ENCODE peak calls at places on chromosome 14, in seven cellular contexts. C is IMR-90, U is H9, T is trophoblast cell, L is neuronal stem cell, P is mesendoderm, Q is H1. B is an unnamed sample.

GRCh38 chr14:90344920-90345557 is 13.3 kb upstream of the NRDE2 start:
- DNase-seq in L (no peak), U (no peak), P (no peak), Q (no peak), T (no peak), C (peak), B (no peak)

GRCh38 chr14:77270361-77271112 is 469 bp downstream of the NGB start:
- DNase-seq in T (no peak), U (no peak), Q (peak), L (no peak), P (no peak), C (no peak), B (no peak)

GRCh38 chr14:41349289-41349910 is 257.3 kb upstream of the LRFN5 start:
- DNase-seq in U (peak), C (no peak), L (no peak), P (no peak), Q (no peak), T (no peak), B (no peak)

GRCh38 chr14:45838597-45838996 is 585.6 kb upstream of the MIS18BP1 start:
- DNase-seq in T (no peak), U (no peak), L (no peak), P (peak), Q (no peak), C (no peak), B (peak)

GRCh38 chr14:78075610-78076277 is 94.4 kb upstream of the NRXN3 start:
- DNase-seq in Q (no peak), L (no peak), T (no peak), C (no peak), U (no peak), P (no peak), B (no peak)

GRCh38 chr14:89848165-89848564 is 106.4 kb downstream of the EFCAB11 start:
- DNase-seq in C (peak), U (no peak), Q (no peak), L (no peak), P (no peak), T (no peak), B (peak)

GRCh38 chr14:64761441-64762043 is 57.3 kb downstream of the PLEKHG3 start:
- DNase-seq in Q (no peak), C (peak), P (no peak), U (no peak), L (no peak), T (peak), B (peak)

GRCh38 chr14:21069388-21070082 is 569 bp upstream of the ARHGEF40 start:
- DNase-seq in Q (peak), U (peak), T (no peak), P (peak), L (peak), C (peak), B (peak)

GRCh38 chr14:48350971-48351370 is 675.6 kb upstream of the MDGA2 start:
- DNase-seq in Q (no peak), T (peak), P (peak), L (no peak), U (no peak), C (peak), B (peak)

GRCh38 chr14:96901227-96901626 is 104.0 kb downstream of the VRK1 start:
- DNase-seq in C (no peak), P (no peak), Q (no peak), U (no peak), L (no peak), T (no peak), B (no peak)

GRCh38 chr14:89674906-89675305 is 257.9 kb upstream of the FOXN3 start:
- DNase-seq in T (no peak), C (no peak), U (no peak), Q (no peak), L (no peak), P (no peak), B (no peak)

GRCh38 chr14:87149583-87150354 is 843.2 kb downstream of the GALC start:
- DNase-seq in Q (no peak), U (peak), C (peak), P (peak), T (no peak), L (no peak), B (peak)

GRCh38 chr14:53509227-53509822 is 356.2 kb upstream of the DDHD1 start:
- DNase-seq in L (no peak), Q (no peak), C (peak), U (peak), T (no peak), P (peak), B (peak)

GRCh38 chr14:50344116-50344775 is 32.1 kb downstream of the DMAC2L start:
- DNase-seq in C (peak), P (no peak), Q (no peak), L (no peak), U (no peak), T (no peak), B (peak)

GRCh38 chr14:88129306-88130056 is 124.5 kb downstream of the GPR65 start:
- DNase-seq in P (peak), T (peak), Q (no peak), C (peak), U (no peak), L (no peak), B (peak)

GRCh38 chr14:64637735-64638473 is 66.3 kb upstream of the PLEKHG3 start:
- DNase-seq in L (no peak), Q (no peak), P (peak), U (no peak), T (no peak), C (no peak), B (peak)

GRCh38 chr14:92040431-92041040 is 677 bp upstream of the TRIP11 start:
- DNase-seq in C (peak), L (peak), U (no peak), Q (no peak), T (peak), P (peak), B (peak)

GRCh38 chr14:100671906-100672305 is 54.8 kb upstream of the DLK1 start:
- DNase-seq in L (no peak), P (no peak), T (no peak), U (no peak), C (no peak), Q (no peak), B (no peak)

GRCh38 chr14:101915871-101916815 is 48.2 kb upstream of the DYNC1H1 start:
- DNase-seq in U (no peak), T (no peak), L (no peak), C (no peak), Q (no peak), P (no peak), B (no peak)

GRCh38 chr14:39232554-39233415 is 930 bp upstream of the MIA2 start:
- DNase-seq in L (no peak), P (no peak), T (no peak), U (no peak), C (peak), Q (no peak), B (peak)

GRCh38 chr14:64760146-64760755 is 56.0 kb downstream of the PLEKHG3 start:
- DNase-seq in P (peak), U (peak), L (peak), Q (peak), T (peak), C (peak), B (peak)

GRCh38 chr14:51650721-51651387 is 856 bp upstream of the FRMD6 start:
- DNase-seq in P (peak), U (peak), Q (peak), L (peak), T (peak), C (no peak), B (no peak)

GRCh38 chr14:65222434-65222833 is 120.1 kb upstream of the MAX start:
- DNase-seq in C (peak), U (peak), T (peak), L (no peak), P (peak), Q (peak), B (peak)

GRCh38 chr14:85909581-85909980 is 379.6 kb downstream of the FLRT2 start:
- DNase-seq in L (no peak), T (no peak), P (no peak), U (no peak), C (no peak), Q (no peak), B (no peak)

GRCh38 chr14:65206448-65207096 is 104.3 kb upstream of the MAX start:
- DNase-seq in Q (no peak), T (no peak), U (no peak), C (peak), L (no peak), P (no peak), B (peak)

GRCh38 chr14:61644834-61645233 is 50.5 kb upstream of the HIF1A start:
- DNase-seq in C (peak), P (no peak), U (no peak), T (no peak), L (peak), Q (no peak), B (no peak)

DNA sequence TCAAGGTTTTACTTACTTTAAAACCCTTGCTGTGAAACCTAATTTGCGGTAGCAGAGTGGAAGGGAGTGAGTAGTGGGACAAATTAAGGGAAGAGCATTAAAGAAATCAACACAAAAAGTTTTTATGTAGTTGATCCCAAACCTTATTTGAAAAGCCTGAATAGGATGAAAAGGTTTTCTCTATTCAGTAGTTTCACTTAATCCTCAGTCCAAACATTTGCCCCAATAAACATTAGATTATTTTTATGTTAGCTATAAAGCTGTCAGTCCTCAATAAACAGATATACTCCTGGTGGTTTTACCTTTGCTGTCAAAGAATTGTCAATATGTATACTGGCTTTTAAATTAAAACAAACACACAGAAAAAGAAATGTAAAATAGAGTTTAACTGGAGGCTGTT is 136.0 kb downstream of the PAX9 start:
- DNase-seq in Q (no peak), U (no peak), T (no peak), L (no peak), P (no peak), C (no peak), B (no peak)
- H3K18ac ChIP-seq in Q (no peak), U (no peak), T (no peak), L (no peak), P (no peak), C (no peak), B (no peak)

GRCh38 chr14:104521816-104522745 is 57.5 kb upstream of the C14orf180 start:
- DNase-seq in C (no peak), U (peak), L (no peak), P (no peak), Q (no peak), T (no peak), B (no peak)
- H3K18ac ChIP-seq in C (no peak), U (no peak), L (no peak), P (no peak), Q (no peak), T (no peak), B (no peak)

GRCh38 chr14:103508930-103509329 is 13.7 kb downstream of the CKB start:
- DNase-seq in P (no peak), C (no peak), Q (no peak), T (no peak), L (no peak), U (no peak), B (no peak)
- H3K18ac ChIP-seq in P (no peak), C (no peak), Q (no peak), T (no peak), L (no peak), U (no peak), B (no peak)

GRCh38 chr14:36426113-36426512 is 93.9 kb downstream of the NKX2-1 start:
- DNase-seq in Q (no peak), U (no peak), P (no peak), T (no peak), L (no peak), C (no peak), B (no peak)
- H3K18ac ChIP-seq in Q (no peak), U (no peak), P (no peak), T (no peak), L (no peak), C (no peak), B (no peak)

GRCh38 chr14:37596790-37597189 is 1.4 kb downstream of the TTC6 start:
- DNase-seq in P (no peak), U (no peak), T (no peak), Q (no peak), C (no peak), L (no peak), B (peak)

GRCh38 chr14:37598973-37599526 is 3.6 kb downstream of the TTC6 start:
- DNase-seq in T (no peak), U (no peak), C (no peak), P (no peak), Q (no peak), L (no peak), B (no peak)

GRCh38 chr14:37598085-37598972 is 2.9 kb downstream of the TTC6 start:
- DNase-seq in Q (peak), T (no peak), U (peak), L (no peak), P (no peak), C (no peak), B (peak)

GRCh38 chr14:37595809-37596595 is 573 bp downstream of the TTC6 start:
- DNase-seq in Q (peak), P (peak), U (peak), C (peak), T (peak), L (peak), B (peak)

GRCh38 chr14:37597538-37598084 is 2.2 kb downstream of the TTC6 start:
- DNase-seq in C (no peak), Q (peak), L (no peak), T (no peak), U (peak), P (peak), B (peak)
- H3K18ac ChIP-seq in C (no peak), Q (no peak), L (no peak), T (no peak), U (no peak), P (no peak), B (no peak)

GRCh38 chr14:94458096-94458495 is 5.5 kb upstream of the SERPINA11 start:
- DNase-seq in Q (no peak), U (peak), C (no peak), T (no peak), P (no peak), L (no peak), B (no peak)

GRCh38 chr14:94461526-94462218 is 9.1 kb upstream of the SERPINA11 start:
- DNase-seq in P (no peak), U (peak), T (peak), L (no peak), C (no peak), Q (no peak), B (no peak)

GRCh38 chr14:94460631-94461416 is 8.2 kb upstream of the SERPINA11 start:
- DNase-seq in T (no peak), C (no peak), L (no peak), U (peak), Q (no peak), P (no peak), B (no peak)

GRCh38 chr14:94455928-94456327 is 3.3 kb upstream of the SERPINA11 start:
- DNase-seq in U (no peak), Q (no peak), T (no peak), C (no peak), P (no peak), L (no peak), B (no peak)

GRCh38 chr14:94458558-94459200 is 6.1 kb upstream of the SERPINA11 start:
- DNase-seq in L (no peak), C (no peak), U (peak), T (no peak), P (no peak), Q (no peak), B (no peak)
- H3K18ac ChIP-seq in L (no peak), C (no peak), U (no peak), T (no peak), P (no peak), Q (no peak), B (no peak)

GRCh38 chr14:69323266-69323966 is 63.5 kb downstream of the GALNT16 start:
- DNase-seq in Q (no peak), C (no peak), L (no peak), U (no peak), T (no peak), P (no peak), B (no peak)

GRCh38 chr14:69326611-69327010 is 66.7 kb downstream of the GALNT16 start:
- DNase-seq in P (no peak), C (no peak), L (no peak), T (no peak), U (no peak), Q (no peak), B (no peak)

GRCh38 chr14:69325646-69326265 is 65.8 kb downstream of the GALNT16 start:
- DNase-seq in Q (no peak), P (no peak), L (no peak), U (no peak), C (no peak), T (no peak), B (no peak)

GRCh38 chr14:69325086-69325485 is 65.1 kb downstream of the GALNT16 start:
- DNase-seq in U (no peak), P (no peak), T (no peak), C (no peak), L (no peak), Q (no peak), B (no peak)

DNA sequence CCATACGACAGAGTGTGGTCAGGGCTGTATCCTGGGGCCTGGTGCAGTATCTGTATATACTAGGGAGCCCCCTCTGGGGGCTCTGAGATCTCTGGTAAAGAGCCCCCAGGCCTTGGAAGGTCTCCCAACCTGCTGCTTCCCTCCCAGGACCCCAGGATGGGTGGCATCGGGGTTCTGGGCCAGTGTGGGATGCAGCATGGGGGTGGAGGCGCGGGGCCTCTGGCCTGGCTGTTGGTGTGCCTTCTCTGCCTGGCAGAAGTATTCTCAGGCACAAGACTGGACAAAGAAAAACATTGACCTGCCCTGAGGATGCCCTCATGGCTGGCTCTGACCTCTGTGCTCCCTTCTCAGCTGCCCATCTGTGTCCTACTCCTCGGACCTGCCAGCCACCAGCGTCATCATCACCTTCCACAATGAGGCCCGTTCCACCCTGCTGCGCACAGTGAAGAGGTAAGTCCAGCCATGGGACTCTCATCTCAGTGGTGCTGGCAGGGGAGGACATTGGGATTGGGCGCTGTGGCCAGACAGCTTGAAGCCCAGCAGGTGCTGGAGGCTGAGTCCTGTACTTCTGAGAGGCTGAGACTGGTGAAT is 64.5 kb downstream of the GALNT16 start:
- DNase-seq in U (no peak), C (no peak), Q (no peak), L (no peak), T (no peak), P (no peak), B (no peak)
- H3K18ac ChIP-seq in U (no peak), C (no peak), Q (no peak), L (peak), T (no peak), P (no peak), B (no peak)

DNA sequence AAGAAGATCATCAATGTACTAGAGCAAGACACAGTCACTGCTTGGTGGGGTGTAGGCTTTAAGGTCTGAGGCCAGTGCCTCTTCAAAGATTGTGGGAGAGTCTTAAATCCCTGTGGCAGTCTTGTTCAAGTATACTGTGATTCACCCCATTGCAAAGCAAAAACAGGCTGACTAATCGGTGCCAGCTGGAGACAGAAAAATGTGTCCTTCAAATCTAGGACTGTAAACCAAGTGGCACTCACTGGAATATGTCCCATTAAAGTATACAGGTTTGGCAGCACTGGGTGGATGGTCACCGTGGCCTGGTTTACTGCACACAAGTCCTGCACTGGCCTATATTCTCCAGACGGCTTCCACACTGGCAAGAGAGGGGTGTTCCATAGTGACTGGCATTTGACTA is 1315.3 kb downstream of the TMEM121 start:
- DNase-seq in P (no peak), U (no peak), L (no peak), C (no peak), T (no peak), Q (no peak), B (no peak)
- H3K18ac ChIP-seq in P (no peak), U (no peak), L (no peak), C (no peak), T (no peak), Q (no peak), B (no peak)

DNA sequence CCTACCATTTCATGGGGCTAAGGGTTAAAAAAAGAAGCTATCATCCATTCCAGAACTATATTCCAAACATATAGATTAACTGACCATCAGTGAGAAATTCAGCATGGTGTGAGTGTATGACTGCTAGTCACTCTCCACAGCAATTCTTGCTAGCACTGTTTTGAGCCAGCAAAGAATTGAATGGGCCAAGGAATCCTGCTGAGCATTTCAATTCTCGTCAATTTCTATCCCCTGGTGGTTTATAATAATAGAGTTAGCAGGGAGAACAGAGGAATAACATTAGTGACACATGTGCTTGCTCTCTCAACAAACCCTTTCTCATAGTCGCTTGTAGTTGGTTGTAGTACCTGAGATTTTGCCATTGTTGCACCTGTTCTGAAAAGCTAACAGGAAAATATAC is 7.2 kb downstream of the MBIP start:
- DNase-seq in T (no peak), P (peak), C (no peak), U (no peak), Q (no peak), L (peak), B (no peak)
- H3K18ac ChIP-seq in T (no peak), P (no peak), C (no peak), U (no peak), Q (no peak), L (no peak), B (no peak)

B was measured in mesenchymal stem cell.